ENCODE peak calls at places on chromosomes 7 and 10, in six cellular contexts. One of them, this sample, is unnamed.

GRCh38 chr10:102650655-102651454 is 6.6 kb downstream of the TRIM8 start:
- DNase-seq in trophoblast cell: no peak
- DNase-seq in H1: no peak
- DNase-seq in mesenchymal stem cell: no peak
- DNase-seq in IMR-90: no peak
- DNase-seq in H9: no peak
- DNase-seq in this sample: no peak

GRCh38 chr10:5692476-5693358 is 8.1 kb downstream of the TASOR2 start:
- DNase-seq in trophoblast cell: peak; percentile 47
- DNase-seq in H1: peak; percentile 23
- DNase-seq in mesenchymal stem cell: peak; percentile 81
- DNase-seq in H9: peak; percentile 62
- DNase-seq in IMR-90: peak; percentile 19
- DNase-seq in this sample: peak; percentile 51

GRCh38 chr7:18320422-18320821 is 175.1 kb upstream of the HDAC9 start:
- DNase-seq in mesenchymal stem cell: no peak
- DNase-seq in H1: no peak
- DNase-seq in H9: no peak
- DNase-seq in trophoblast cell: no peak
- DNase-seq in IMR-90: no peak
- DNase-seq in this sample: no peak

GRCh38 chr7:68186072-68186471 is 1189.4 kb downstream of the TYW1 start:
- DNase-seq in H9: no peak
- DNase-seq in mesenchymal stem cell: no peak
- DNase-seq in IMR-90: no peak
- DNase-seq in H1: no peak
- DNase-seq in trophoblast cell: no peak
- DNase-seq in this sample: no peak

GRCh38 chr7:43905954-43906326 is 456 bp downstream of the URGCP start:
- DNase-seq in IMR-90: peak; percentile 34
- DNase-seq in mesenchymal stem cell: peak; percentile 60
- DNase-seq in trophoblast cell: peak; percentile 54
- DNase-seq in H9: peak; percentile 45
- DNase-seq in H1: no peak
- DNase-seq in this sample: no peak

GRCh38 chr7:155542276-155542675 is 4.1 kb downstream of the CNPY1 start:
- DNase-seq in trophoblast cell: no peak
- DNase-seq in H9: no peak
- DNase-seq in H1: no peak
- DNase-seq in IMR-90: no peak
- DNase-seq in mesenchymal stem cell: no peak
- DNase-seq in this sample: no peak

GRCh38 chr10:28545967-28546644 is 13.2 kb downstream of the WAC start:
- DNase-seq in H1: no peak
- DNase-seq in mesenchymal stem cell: no peak
- DNase-seq in trophoblast cell: no peak
- DNase-seq in H9: no peak
- DNase-seq in IMR-90: no peak
- DNase-seq in this sample: no peak

GRCh38 chr10:51117053-51117660 is 42.9 kb downstream of the PRKG1 start:
- DNase-seq in trophoblast cell: peak; percentile 5
- DNase-seq in H9: no peak
- DNase-seq in mesenchymal stem cell: peak; percentile 62
- DNase-seq in H1: no peak
- DNase-seq in IMR-90: peak; percentile 13
- DNase-seq in this sample: no peak

GRCh38 chr7:32905175-32905662 is 13.7 kb upstream of the KBTBD2 start:
- DNase-seq in IMR-90: peak; percentile 66
- DNase-seq in H1: no peak
- DNase-seq in trophoblast cell: peak; percentile 79
- DNase-seq in H9: peak; percentile 90
- DNase-seq in mesenchymal stem cell: peak; percentile 86
- DNase-seq in this sample: peak; percentile 52

GRCh38 chr10:31083765-31084184 is 52.1 kb upstream of the ZNF438 start:
- DNase-seq in IMR-90: peak; percentile 39
- DNase-seq in H9: peak; percentile 64
- DNase-seq in H1: peak; percentile 31
- DNase-seq in trophoblast cell: peak; percentile 63
- DNase-seq in mesenchymal stem cell: peak; percentile 42
- DNase-seq in this sample: no peak

GRCh38 chr7:159027803-159028455 is 116.7 kb downstream of the VIPR2 start:
- DNase-seq in trophoblast cell: no peak
- DNase-seq in IMR-90: no peak
- DNase-seq in mesenchymal stem cell: no peak
- DNase-seq in H9: peak; percentile 24
- DNase-seq in H1: no peak
- DNase-seq in this sample: no peak

GRCh38 chr10:55091691-55092328 is 290.8 kb upstream of the PCDH15 start:
- DNase-seq in IMR-90: peak; percentile 1
- DNase-seq in H1: no peak
- DNase-seq in H9: no peak
- DNase-seq in trophoblast cell: peak; percentile 28
- DNase-seq in mesenchymal stem cell: peak; percentile 9
- DNase-seq in this sample: no peak

GRCh38 chr7:2517004-2517403 is 2.6 kb upstream of the LFNG start:
- DNase-seq in H1: no peak
- DNase-seq in trophoblast cell: no peak
- DNase-seq in mesenchymal stem cell: peak; percentile 87
- DNase-seq in IMR-90: peak; percentile 93
- DNase-seq in H9: no peak
- DNase-seq in this sample: no peak

GRCh38 chr7:2451171-2452073 is 24.8 kb downstream of the GRIFIN start:
- DNase-seq in H1: peak; percentile 59
- DNase-seq in mesenchymal stem cell: peak; percentile 67
- DNase-seq in H9: peak; percentile 90
- DNase-seq in IMR-90: peak; percentile 50
- DNase-seq in trophoblast cell: peak; percentile 82
- DNase-seq in this sample: peak; percentile 75

GRCh38 chr7:17448479-17449423 is 150.3 kb downstream of the AHR start:
- DNase-seq in IMR-90: peak; percentile 62
- DNase-seq in H1: no peak
- DNase-seq in H9: no peak
- DNase-seq in trophoblast cell: no peak
- DNase-seq in mesenchymal stem cell: no peak
- DNase-seq in this sample: no peak

GRCh38 chr10:47070541-47070940 is 159.3 kb downstream of the PTPN20 start:
- DNase-seq in mesenchymal stem cell: no peak
- DNase-seq in trophoblast cell: no peak
- DNase-seq in H1: no peak
- DNase-seq in H9: no peak
- DNase-seq in IMR-90: no peak
- DNase-seq in this sample: no peak

GRCh38 chr10:60943372-60944158 is 420 bp downstream of the RHOBTB1 start:
- DNase-seq in trophoblast cell: peak; percentile 24
- DNase-seq in H9: peak; percentile 83
- DNase-seq in H1: peak; percentile 43
- DNase-seq in IMR-90: peak; percentile 40
- DNase-seq in mesenchymal stem cell: peak; percentile 87
- DNase-seq in this sample: peak; percentile 61

GRCh38 chr7:42407311-42407710 is 170.3 kb upstream of the GLI3 start:
- DNase-seq in H9: no peak
- DNase-seq in H1: no peak
- DNase-seq in mesenchymal stem cell: no peak
- DNase-seq in IMR-90: no peak
- DNase-seq in trophoblast cell: peak; percentile 85
- DNase-seq in this sample: no peak

GRCh38 chr7:159027091-159027802 is 117.4 kb downstream of the VIPR2 start:
- DNase-seq in mesenchymal stem cell: no peak
- DNase-seq in IMR-90: no peak
- DNase-seq in H9: peak; percentile 20
- DNase-seq in H1: no peak
- DNase-seq in trophoblast cell: no peak
- DNase-seq in this sample: no peak

GRCh38 chr10:23439920-23440875 is 1.3 kb downstream of the OTUD1 start:
- DNase-seq in H9: peak; percentile 35
- DNase-seq in mesenchymal stem cell: peak; percentile 58
- DNase-seq in IMR-90: peak; percentile 37
- DNase-seq in trophoblast cell: peak; percentile 46
- DNase-seq in H1: no peak
- DNase-seq in this sample: peak; percentile 18

GRCh38 chr10:128068398-128069285 is 57.6 kb downstream of the MKI67 start:
- DNase-seq in H9: no peak
- DNase-seq in trophoblast cell: no peak
- DNase-seq in H1: no peak
- DNase-seq in IMR-90: no peak
- DNase-seq in mesenchymal stem cell: no peak
- DNase-seq in this sample: no peak

GRCh38 chr10:73647211-73647874 is 6.1 kb upstream of the MYOZ1 start:
- DNase-seq in IMR-90: no peak
- DNase-seq in H1: peak; percentile 82
- DNase-seq in mesenchymal stem cell: no peak
- DNase-seq in H9: peak; percentile 92
- DNase-seq in trophoblast cell: peak; percentile 66
- DNase-seq in this sample: peak; percentile 81

GRCh38 chr10:44917848-44918247 is 6.7 kb downstream of the TMEM72 start:
- DNase-seq in IMR-90: no peak
- DNase-seq in trophoblast cell: no peak
- DNase-seq in H1: no peak
- DNase-seq in mesenchymal stem cell: no peak
- DNase-seq in H9: no peak
- DNase-seq in this sample: no peak

GRCh38 chr10:116418394-116418793 is 9.3 kb upstream of the PNLIPRP3 start:
- DNase-seq in mesenchymal stem cell: no peak
- DNase-seq in H9: no peak
- DNase-seq in H1: no peak
- DNase-seq in trophoblast cell: no peak
- DNase-seq in IMR-90: no peak
- DNase-seq in this sample: no peak

GRCh38 chr10:84543948-84544347 is 215.6 kb downstream of the CCSER2 start:
- DNase-seq in mesenchymal stem cell: peak; percentile 23
- DNase-seq in H9: no peak
- DNase-seq in trophoblast cell: peak; percentile 93
- DNase-seq in IMR-90: peak; percentile 16
- DNase-seq in H1: no peak
- DNase-seq in this sample: no peak
- H2BK5ac ChIP-seq in mesenchymal stem cell: no peak overlapping the region
- H2BK5ac ChIP-seq in H9: no peak overlapping the region
- H2BK5ac ChIP-seq in trophoblast cell: no peak overlapping the region
- H2BK5ac ChIP-seq in IMR-90: no peak overlapping the region
- H2BK5ac ChIP-seq in H1: no peak overlapping the region
- H2BK5ac ChIP-seq in this sample: no peak overlapping the region

DNA sequence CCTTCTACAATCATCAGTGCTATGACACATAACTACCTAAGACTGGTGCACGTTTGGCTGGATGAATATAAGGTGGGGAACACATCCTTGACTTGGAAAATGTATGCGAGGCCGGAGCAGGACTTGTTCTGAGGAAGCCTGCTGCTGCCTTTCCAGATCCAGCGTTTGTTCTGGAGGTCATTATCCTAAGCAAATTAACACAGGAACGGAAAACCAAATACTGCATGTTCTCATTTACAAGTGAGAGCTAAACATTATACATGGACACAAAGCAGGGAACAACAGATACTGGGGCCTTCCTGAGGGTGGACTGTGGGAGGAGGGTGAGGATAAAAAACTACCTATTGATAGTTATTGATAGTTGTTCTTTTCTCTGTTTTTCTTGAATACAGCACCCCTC is 10.8 kb upstream of the GALNT11 start:
- DNase-seq in mesenchymal stem cell: no peak
- DNase-seq in H9: no peak
- DNase-seq in trophoblast cell: no peak
- DNase-seq in H1: no peak
- DNase-seq in IMR-90: no peak
- DNase-seq in this sample: no peak
- H4K91ac ChIP-seq in mesenchymal stem cell: no peak overlapping the region
- H4K91ac ChIP-seq in H9: no peak overlapping the region
- H4K91ac ChIP-seq in trophoblast cell: no peak overlapping the region
- H4K91ac ChIP-seq in H1: no peak overlapping the region
- H4K91ac ChIP-seq in IMR-90: no peak overlapping the region
- H4K91ac ChIP-seq in this sample: no peak overlapping the region

DNA sequence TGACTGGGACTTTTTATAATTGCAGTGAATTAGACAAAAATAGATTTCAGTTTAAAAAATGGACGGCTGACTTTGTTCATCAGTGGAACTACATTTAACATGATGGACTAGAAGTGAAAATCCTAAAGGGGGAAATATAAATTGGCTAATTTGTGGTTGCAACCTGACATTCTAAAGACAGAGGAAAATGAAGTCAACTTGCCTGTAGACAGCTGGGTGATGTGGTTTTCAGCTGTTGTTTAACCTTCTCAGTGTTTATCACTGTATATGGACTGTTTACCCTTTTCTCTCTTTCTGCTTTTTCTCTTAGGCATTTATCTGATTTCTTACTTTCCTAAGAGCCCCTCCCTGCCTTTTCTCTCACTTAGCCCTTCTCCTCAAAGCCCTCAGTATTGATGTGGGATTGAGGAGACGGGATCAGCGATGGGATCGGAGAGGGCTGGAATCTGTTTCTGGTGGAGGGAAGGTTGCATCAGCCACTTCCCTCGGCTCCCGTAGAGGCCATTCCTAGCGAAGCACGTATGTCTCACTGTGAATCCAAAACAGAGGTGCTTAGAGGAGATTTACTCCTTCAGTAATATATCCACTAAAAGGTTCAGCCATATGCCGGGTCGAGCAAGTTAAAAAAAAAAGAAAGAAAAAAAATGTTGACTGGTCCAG is 109.0 kb upstream of the KLF6 start:
- DNase-seq in IMR-90: peak; percentile 45
- DNase-seq in trophoblast cell: peak; percentile 63
- DNase-seq in H9: no peak
- DNase-seq in H1: no peak
- DNase-seq in mesenchymal stem cell: peak; percentile 92
- DNase-seq in this sample: no peak
- H2BK5ac ChIP-seq in IMR-90: peak overlapping the region; percentile 96
- H2BK5ac ChIP-seq in trophoblast cell: no peak overlapping the region
- H2BK5ac ChIP-seq in H9: no peak overlapping the region
- H2BK5ac ChIP-seq in H1: no peak overlapping the region
- H2BK5ac ChIP-seq in mesenchymal stem cell: no peak overlapping the region
- H2BK5ac ChIP-seq in this sample: no peak overlapping the region

GRCh38 chr10:1531883-1532597 is 205.3 kb downstream of the ADARB2 start:
- DNase-seq in IMR-90: no peak
- DNase-seq in H9: no peak
- DNase-seq in mesenchymal stem cell: no peak
- DNase-seq in H1: no peak
- DNase-seq in trophoblast cell: no peak
- DNase-seq in this sample: no peak

GRCh38 chr10:1535337-1535957 is 201.9 kb downstream of the ADARB2 start:
- DNase-seq in mesenchymal stem cell: no peak
- DNase-seq in trophoblast cell: no peak
- DNase-seq in H9: no peak
- DNase-seq in H1: no peak
- DNase-seq in IMR-90: no peak
- DNase-seq in this sample: no peak

GRCh38 chr10:1536341-1536740 is 201.0 kb downstream of the ADARB2 start:
- DNase-seq in H9: no peak
- DNase-seq in IMR-90: no peak
- DNase-seq in trophoblast cell: no peak
- DNase-seq in mesenchymal stem cell: no peak
- DNase-seq in H1: no peak
- DNase-seq in this sample: no peak

GRCh38 chr10:1532636-1533035 is 204.7 kb downstream of the ADARB2 start:
- DNase-seq in H9: no peak
- DNase-seq in mesenchymal stem cell: no peak
- DNase-seq in IMR-90: no peak
- DNase-seq in trophoblast cell: no peak
- DNase-seq in H1: no peak
- DNase-seq in this sample: no peak

DNA sequence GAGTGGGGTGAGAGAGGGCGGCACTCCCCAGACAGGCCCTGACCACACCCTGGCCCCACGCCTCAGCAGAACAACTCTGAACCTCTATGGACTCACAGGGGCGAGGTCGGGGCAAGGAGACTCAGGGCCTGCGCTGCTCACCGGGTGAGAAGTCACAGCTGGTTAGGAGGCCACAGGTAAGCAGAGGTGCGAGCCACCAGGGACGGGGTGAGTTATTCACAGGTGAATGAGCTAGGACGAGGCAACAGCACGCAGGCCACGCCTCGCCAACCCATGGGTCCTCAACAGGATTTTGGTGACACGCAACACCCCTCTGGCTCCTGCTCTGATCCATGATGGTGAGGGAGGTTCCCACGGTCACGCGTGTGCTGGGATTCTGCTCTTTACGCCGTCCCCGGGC is 202.5 kb downstream of the ADARB2 start:
- DNase-seq in H9: no peak
- DNase-seq in IMR-90: no peak
- DNase-seq in H1: no peak
- DNase-seq in trophoblast cell: no peak
- DNase-seq in mesenchymal stem cell: no peak
- DNase-seq in this sample: no peak
- H4K91ac ChIP-seq in H9: no peak overlapping the region
- H4K91ac ChIP-seq in IMR-90: no peak overlapping the region
- H4K91ac ChIP-seq in H1: no peak overlapping the region
- H4K91ac ChIP-seq in trophoblast cell: no peak overlapping the region
- H4K91ac ChIP-seq in mesenchymal stem cell: no peak overlapping the region
- H4K91ac ChIP-seq in this sample: no peak overlapping the region

This sample was measured in neuronal stem cell.